ENCODE peak calls at places on chromosomes 1 and 21, in eight cellular contexts. D is activated B cell treated with CpG ODN at 0.5 μM for 24 hours, B is AG04449, Z is PC-3, Q is fibroblast of lung, S is heart left ventricle, K is uterus, M is AG09319. C is an unnamed sample.

GRCh38 chr21:43308101-43308500 is 118.8 kb downstream of the SIK1 start:
- DNase-seq in D (no peak), B (no peak), Z (no peak), Q (no peak), S (no peak), K (no peak), M (no peak), C (no peak)

GRCh38 chr1:87451229-87451900 is 122.7 kb downstream of the LMO4 start:
- DNase-seq in D (no peak), B (peak), Z (no peak), Q (peak), S (no peak), K (no peak), M (no peak), C (no peak)

GRCh38 chr1:34984435-34985062 is 598 bp downstream of the TMEM35B start:
- DNase-seq in D (no peak), B (no peak), Z (peak), Q (peak), S (peak), K (peak), M (peak), C (no peak)

GRCh38 chr1:22751124-22751531 is 40.5 kb downstream of the EPHB2 start:
- DNase-seq in D (no peak), B (no peak), Z (peak), Q (no peak), S (no peak), K (no peak), M (no peak), C (no peak)

GRCh38 chr1:197178998-197179397 is 32.5 kb upstream of the ASPM start:
- DNase-seq in D (no peak), B (no peak), Z (peak), Q (peak), S (no peak), K (no peak), M (no peak), C (peak)

GRCh38 chr1:225657462-225657989 is 4.6 kb upstream of the ENAH start:
- DNase-seq in D (no peak), B (peak), Z (peak), Q (peak), S (no peak), K (no peak), M (no peak), C (peak)

GRCh38 chr1:16162163-16162822 is 6.4 kb upstream of the EPHA2 start:
- DNase-seq in D (peak), B (no peak), Z (no peak), Q (no peak), S (no peak), K (no peak), M (no peak), C (no peak)

GRCh38 chr21:33296156-33296555 is 28.6 kb upstream of the IFNAR1 start:
- DNase-seq in D (peak), B (no peak), Z (no peak), Q (no peak), S (no peak), K (no peak), M (no peak), C (no peak)

GRCh38 chr1:221708076-221708571 is 33.8 kb downstream of the DUSP10 start:
- DNase-seq in D (no peak), B (no peak), Z (no peak), Q (peak), S (no peak), K (no peak), M (no peak), C (no peak)

GRCh38 chr1:118204648-118205047 is 19.6 kb upstream of the SPAG17 start:
- DNase-seq in D (no peak), B (no peak), Z (no peak), Q (no peak), S (no peak), K (no peak), M (no peak), C (no peak)

GRCh38 chr1:59682405-59683080 is 132.2 kb upstream of the HOOK1 start:
- DNase-seq in D (no peak), B (no peak), Z (no peak), Q (peak), S (no peak), K (no peak), M (no peak), C (no peak)

GRCh38 chr21:28834335-28835238 is 158.1 kb downstream of the LTN1 start:
- DNase-seq in D (no peak), B (no peak), Z (no peak), Q (no peak), S (no peak), K (no peak), M (no peak), C (no peak)
- TF ChIP-seq CTCF in D (no peak), B (no peak), Z (no peak), Q (no peak), S (no peak), K (no peak), M (no peak), C (no peak)

GRCh38 chr1:153515504-153516394 is 20.0 kb downstream of the S100A6 start:
- DNase-seq in D (no peak), B (no peak), Z (peak), Q (no peak), S (no peak), K (no peak), M (no peak), C (no peak)

GRCh38 chr1:153513666-153514065 is 22.1 kb downstream of the S100A6 start:
- DNase-seq in D (no peak), B (no peak), Z (no peak), Q (no peak), S (no peak), K (no peak), M (no peak), C (no peak)

GRCh38 chr1:153509729-153510354 is 25.9 kb downstream of the S100A6 start:
- DNase-seq in D (peak), B (no peak), Z (peak), Q (no peak), S (no peak), K (no peak), M (no peak), C (no peak)

GRCh38 chr1:153510984-153511410 is 24.8 kb downstream of the S100A6 start:
- DNase-seq in D (peak), B (no peak), Z (peak), Q (peak), S (peak), K (peak), M (no peak), C (no peak)

DNA sequence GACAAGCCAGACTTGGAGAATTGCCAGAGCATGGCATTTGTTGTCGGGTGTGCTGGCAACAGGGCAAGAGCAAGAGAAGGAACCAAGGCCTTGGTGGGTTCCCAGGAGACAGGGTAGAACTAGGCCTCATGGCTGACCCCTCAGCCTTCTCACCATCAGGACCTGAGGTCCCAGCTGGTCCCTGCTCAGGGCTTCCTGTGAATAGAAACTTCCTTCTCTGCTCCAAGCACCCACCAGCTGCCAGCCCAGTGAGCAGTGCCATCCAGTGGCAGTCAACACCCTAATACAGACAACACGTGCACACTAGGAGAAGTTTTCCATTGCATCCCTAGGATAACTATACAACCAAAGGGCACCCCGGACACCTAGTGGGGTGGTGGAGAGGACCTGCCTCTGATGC is 22.8 kb downstream of the S100A6 start:
- DNase-seq in D (no peak), B (no peak), Z (no peak), Q (no peak), S (no peak), K (no peak), M (no peak), C (no peak)
- TF ChIP-seq CTCF in D (no peak), B (no peak), Z (peak), Q (no peak), S (no peak), K (no peak), M (no peak), C (no peak)

DNA sequence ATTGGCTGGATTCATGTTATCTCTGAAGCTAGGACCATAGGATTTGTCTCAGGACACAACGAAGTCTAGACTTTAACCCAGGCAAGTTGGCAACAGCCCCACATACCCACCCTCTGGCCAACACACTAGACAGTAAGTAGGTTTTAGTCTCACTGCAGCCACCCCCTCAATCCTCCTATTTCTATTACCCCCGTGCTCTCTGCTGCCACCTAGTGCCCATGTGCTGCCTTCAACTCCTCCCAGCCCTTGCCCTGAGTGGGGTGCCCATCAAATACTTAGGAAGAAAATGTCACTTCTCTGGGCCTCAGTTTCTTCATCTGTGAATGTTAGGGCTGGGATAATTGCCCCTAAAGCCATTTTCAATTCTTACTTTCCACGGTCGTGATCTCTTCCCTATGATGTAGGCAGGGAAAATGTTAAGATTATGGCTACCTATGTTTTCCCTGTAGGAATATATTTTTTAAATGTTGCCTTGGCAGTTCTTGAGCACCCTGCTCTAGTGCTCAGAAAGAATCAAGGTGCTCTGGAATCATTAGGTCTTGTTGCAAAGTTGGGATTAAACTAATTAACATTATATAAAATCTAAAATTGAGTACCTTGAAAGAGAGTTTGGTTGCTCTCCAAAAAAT is 213.0 kb downstream of the LMX1A start:
- DNase-seq in D (no peak), B (no peak), Z (peak), Q (no peak), S (no peak), K (no peak), M (no peak), C (no peak)
- TF ChIP-seq CTCF in D (no peak), B (peak), Z (peak), Q (peak), S (peak), K (no peak), M (peak), C (peak)

GRCh38 chr1:109718495-109718894 is 6.4 kb downstream of the GSTM5 start:
- DNase-seq in D (no peak), B (no peak), Z (peak), Q (peak), S (no peak), K (no peak), M (no peak), C (no peak)
- TF ChIP-seq CTCF in D (no peak), B (no peak), Z (peak), Q (no peak), S (peak), K (no peak), M (no peak), C (no peak)

DNA sequence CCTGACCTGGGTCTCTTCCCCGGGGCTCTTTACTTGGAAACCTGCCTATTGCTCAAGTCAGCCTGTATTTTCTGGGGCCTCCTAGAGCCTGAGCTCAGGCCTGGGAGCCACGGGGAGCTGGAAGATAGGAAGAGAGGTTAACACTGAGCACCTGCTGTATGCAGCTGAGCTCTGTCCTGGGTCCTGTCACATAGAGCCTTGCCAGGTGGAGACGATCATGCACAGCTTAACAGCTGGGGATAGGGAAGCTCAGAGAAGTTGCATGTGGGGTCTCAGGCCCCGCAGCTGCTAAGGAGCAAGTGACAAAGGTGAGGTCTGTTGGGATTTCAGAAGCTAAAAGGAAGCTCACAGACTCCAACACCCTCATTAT is 127.4 kb upstream of the TMEM51 start:
- DNase-seq in D (no peak), B (no peak), Z (no peak), Q (no peak), S (no peak), K (no peak), M (no peak), C (no peak)
- TF ChIP-seq CTCF in D (no peak), B (no peak), Z (no peak), Q (no peak), S (no peak), K (no peak), M (no peak), C (no peak)